ENCODE peak calls at places on chromosomes 3 and 15, in six cellular contexts. H is upper lobe of left lung, U is Panc1, V is stomach, D is GM12891, L is endothelial cell of umbilical vein. W is an unnamed sample.

GRCh38 chr3:8438507-8439079 is 63.0 kb upstream of the LMCD1 start:
- DNase-seq in V (peak), H (no peak), U (no peak), L (no peak), D (no peak), W (no peak)

GRCh38 chr3:195156286-195156890 is 114.6 kb downstream of the XXYLT1 start:
- DNase-seq in L (peak), U (no peak), D (no peak), H (no peak), V (no peak), W (no peak)

GRCh38 chr15:31474059-31474868 is 147.6 kb downstream of the KLF13 start:
- DNase-seq in V (peak), L (no peak), H (no peak), D (no peak), U (no peak), W (no peak)

GRCh38 chr3:150825916-150826377 is 63.0 kb upstream of the SIAH2 start:
- DNase-seq in V (no peak), U (no peak), L (no peak), H (no peak), D (no peak), W (no peak)

GRCh38 chr15:77414781-77415442 is 5.0 kb downstream of the PEAK1 start:
- DNase-seq in L (no peak), V (no peak), U (no peak), H (no peak), D (no peak), W (no peak)

GRCh38 chr3:4978966-4979400 is 254 bp upstream of the BHLHE40 start:
- DNase-seq in U (no peak), L (peak), H (peak), D (peak), V (peak), W (peak)

GRCh38 chr3:187646906-187647660 is 23.1 kb downstream of the SST start:
- DNase-seq in L (no peak), H (no peak), D (no peak), U (no peak), V (no peak), W (no peak)

GRCh38 chr15:71444032-71444810 is 328.9 kb downstream of the THSD4 start:
- DNase-seq in L (no peak), U (no peak), H (no peak), V (no peak), D (no peak), W (no peak)

GRCh38 chr3:51371943-51372557 is 13.0 kb upstream of the MANF start:
- DNase-seq in H (peak), L (peak), V (peak), D (no peak), U (peak), W (peak)

GRCh38 chr15:67091073-67091965 is 25.9 kb downstream of the SMAD3 start:
- DNase-seq in U (no peak), H (peak), L (peak), D (no peak), V (peak), W (no peak)

GRCh38 chr15:73856458-73857192 is 16.7 kb upstream of the TBC1D21 start:
- DNase-seq in U (no peak), V (peak), D (no peak), L (no peak), H (no peak), W (no peak)

GRCh38 chr3:36155515-36155914 is 224.8 kb upstream of the STAC start:
- DNase-seq in U (no peak), D (no peak), H (no peak), L (no peak), V (no peak), W (no peak)

GRCh38 chr3:13414040-13414729 is 5.9 kb downstream of the NUP210 start:
- DNase-seq in V (peak), D (peak), L (no peak), H (peak), U (no peak), W (no peak)

GRCh38 chr15:83733206-83733605 is 79.3 kb downstream of the ADAMTSL3 start:
- DNase-seq in V (no peak), U (no peak), D (no peak), H (no peak), L (no peak), W (no peak)

GRCh38 chr3:72155391-72156064 is 370.6 kb upstream of the PROK2 start:
- DNase-seq in D (no peak), V (peak), U (peak), L (peak), H (no peak), W (no peak)

GRCh38 chr15:27762471-27762870 is 336.6 kb downstream of the OCA2 start:
- DNase-seq in U (no peak), H (no peak), D (no peak), L (no peak), V (no peak), W (no peak)

GRCh38 chr3:186079925-186080324 is 29.0 kb downstream of the ETV5 start:
- DNase-seq in L (no peak), H (no peak), V (no peak), U (no peak), D (no peak), W (no peak)

GRCh38 chr3:40258555-40258954 is 51.0 kb upstream of the EIF1B start:
- DNase-seq in H (no peak), L (no peak), U (no peak), V (no peak), D (no peak), W (no peak)

GRCh38 chr3:12771236-12771635 is 12.2 kb upstream of the TMEM40 start:
- DNase-seq in V (no peak), D (no peak), H (no peak), L (no peak), U (no peak), W (no peak)

DNA sequence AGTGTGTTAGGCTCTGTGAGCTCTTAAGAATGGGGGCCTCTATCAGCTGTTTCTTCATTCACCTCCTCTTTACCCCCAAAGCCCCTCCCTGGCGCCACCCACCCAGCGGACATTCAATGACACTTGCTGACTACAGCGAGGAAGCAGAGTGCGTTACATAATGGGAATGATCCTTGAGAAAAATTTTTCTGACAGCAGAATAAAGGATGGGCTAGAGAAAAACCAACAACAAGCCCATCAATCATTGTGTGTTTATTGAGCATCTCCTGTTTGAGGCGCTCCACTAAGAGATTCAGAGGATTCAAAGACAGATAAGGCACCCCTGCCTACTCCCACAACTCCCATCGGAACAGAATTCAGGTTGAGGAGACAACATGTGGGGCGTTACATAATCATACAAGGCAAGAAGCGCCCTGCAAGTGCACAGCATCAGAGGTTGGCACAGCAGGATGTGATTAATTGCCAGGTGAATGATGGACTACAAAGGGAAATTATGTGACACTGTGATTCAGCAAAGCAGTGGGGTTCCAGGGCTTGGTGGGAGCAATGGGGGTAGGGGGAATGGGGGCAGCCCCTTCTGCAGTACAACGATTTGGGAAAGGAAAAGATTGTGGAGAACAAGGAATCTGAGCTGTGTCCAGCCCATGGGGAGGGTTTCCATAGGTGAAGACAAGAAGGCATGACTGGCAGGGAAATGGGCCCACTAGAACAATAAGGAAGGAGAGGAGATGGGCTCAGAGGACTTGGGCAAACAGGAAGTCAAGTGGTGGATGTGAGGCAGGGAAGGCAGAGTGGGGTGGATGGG is 141.3 kb upstream of the ATP2B2 start:
- DNase-seq in H (no peak), L (no peak), U (no peak), D (no peak), V (no peak), W (no peak)
- TF ChIP-seq POLR2AphosphoS5 in H (no peak), L (no peak), U (no peak), D (no peak), V (no peak), W (no peak)

DNA sequence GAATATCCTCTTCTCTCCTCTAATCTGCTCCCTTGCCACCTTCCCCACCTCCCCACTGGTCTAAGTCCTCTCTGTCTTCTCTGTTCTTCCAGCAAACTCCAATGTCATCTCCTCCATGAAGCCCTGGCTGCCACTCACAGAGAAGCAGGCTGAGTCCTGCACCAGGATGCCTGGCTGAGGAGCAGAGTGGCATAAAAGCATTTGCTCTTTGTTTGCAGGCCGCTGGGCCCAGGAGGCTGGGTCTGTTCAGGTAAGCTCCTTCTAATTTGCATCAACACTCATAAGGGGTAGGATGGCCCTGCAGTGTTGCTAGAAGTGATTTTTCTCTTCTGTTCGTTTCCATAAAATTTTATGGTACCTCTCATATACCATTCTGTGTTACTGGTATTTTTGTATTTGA is 43.2 kb upstream of the KLHL25 start:
- DNase-seq in V (peak), U (no peak), D (no peak), L (no peak), H (no peak), W (no peak)
- TF ChIP-seq POLR2AphosphoS5 in V (no peak), U (no peak), D (no peak), L (no peak), H (no peak), W (no peak)

DNA sequence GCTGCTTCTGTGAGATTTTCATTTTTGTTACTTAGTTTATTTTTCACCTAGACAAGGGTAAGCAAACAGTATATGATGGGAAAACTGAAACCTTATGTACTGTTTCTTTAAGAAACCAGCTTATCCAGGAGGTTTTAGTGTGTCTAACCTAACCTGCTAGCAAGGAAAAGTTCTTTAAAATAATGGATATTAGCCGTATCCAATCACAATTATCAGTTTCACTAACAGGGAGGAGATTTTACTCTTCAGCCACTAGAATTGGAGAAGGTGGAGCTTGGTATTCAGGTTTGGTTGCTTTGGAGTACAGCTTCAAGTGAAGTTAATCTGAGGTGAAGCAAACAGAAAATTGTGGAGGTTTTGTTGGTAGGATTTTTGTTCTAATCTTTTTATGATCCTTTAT is 12.8 kb downstream of the ZFAND6 start:
- DNase-seq in H (no peak), L (peak), U (peak), V (no peak), D (no peak), W (peak)
- TF ChIP-seq POLR2AphosphoS5 in H (no peak), L (no peak), U (no peak), V (no peak), D (no peak), W (peak)

GRCh38 chr3:112130638-112130993 is 2.4 kb downstream of the GCSAM start:
- DNase-seq in L (no peak), H (no peak), V (no peak), U (no peak), D (no peak), W (no peak)

GRCh38 chr3:112132554-112132953 is 494 bp downstream of the GCSAM start:
- DNase-seq in L (no peak), V (no peak), H (no peak), U (no peak), D (no peak), W (no peak)

GRCh38 chr3:112131111-112131510 is 1.9 kb downstream of the GCSAM start:
- DNase-seq in V (no peak), D (no peak), L (no peak), U (no peak), H (no peak), W (no peak)

GRCh38 chr3:112132975-112133448 is at the start of gene GCSAM:
- DNase-seq in D (no peak), L (no peak), H (peak), V (no peak), U (no peak), W (peak)

DNA sequence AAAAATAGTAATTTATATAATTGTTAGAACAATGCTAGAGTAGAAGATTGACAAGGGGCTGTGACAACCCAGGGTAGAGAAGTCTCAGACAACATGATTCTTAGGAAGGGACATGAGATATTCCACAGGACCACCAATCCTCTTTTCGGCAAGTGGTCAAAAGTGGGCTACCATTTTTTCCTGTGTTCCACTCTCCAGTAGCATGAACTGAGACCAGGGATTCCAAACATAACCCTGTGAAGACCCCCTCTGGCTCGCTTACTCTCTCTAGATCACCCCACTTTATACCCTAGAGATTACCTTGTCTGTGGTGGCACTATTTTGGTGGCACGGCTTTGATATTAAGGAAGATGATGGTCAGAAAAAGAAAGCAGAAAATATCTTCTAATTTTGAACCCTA is 960 bp downstream of the GCSAM start:
- DNase-seq in H (no peak), U (no peak), D (no peak), V (no peak), L (no peak), W (no peak)
- TF ChIP-seq POLR2AphosphoS5 in H (no peak), U (no peak), D (peak), V (no peak), L (no peak), W (no peak)

DNA sequence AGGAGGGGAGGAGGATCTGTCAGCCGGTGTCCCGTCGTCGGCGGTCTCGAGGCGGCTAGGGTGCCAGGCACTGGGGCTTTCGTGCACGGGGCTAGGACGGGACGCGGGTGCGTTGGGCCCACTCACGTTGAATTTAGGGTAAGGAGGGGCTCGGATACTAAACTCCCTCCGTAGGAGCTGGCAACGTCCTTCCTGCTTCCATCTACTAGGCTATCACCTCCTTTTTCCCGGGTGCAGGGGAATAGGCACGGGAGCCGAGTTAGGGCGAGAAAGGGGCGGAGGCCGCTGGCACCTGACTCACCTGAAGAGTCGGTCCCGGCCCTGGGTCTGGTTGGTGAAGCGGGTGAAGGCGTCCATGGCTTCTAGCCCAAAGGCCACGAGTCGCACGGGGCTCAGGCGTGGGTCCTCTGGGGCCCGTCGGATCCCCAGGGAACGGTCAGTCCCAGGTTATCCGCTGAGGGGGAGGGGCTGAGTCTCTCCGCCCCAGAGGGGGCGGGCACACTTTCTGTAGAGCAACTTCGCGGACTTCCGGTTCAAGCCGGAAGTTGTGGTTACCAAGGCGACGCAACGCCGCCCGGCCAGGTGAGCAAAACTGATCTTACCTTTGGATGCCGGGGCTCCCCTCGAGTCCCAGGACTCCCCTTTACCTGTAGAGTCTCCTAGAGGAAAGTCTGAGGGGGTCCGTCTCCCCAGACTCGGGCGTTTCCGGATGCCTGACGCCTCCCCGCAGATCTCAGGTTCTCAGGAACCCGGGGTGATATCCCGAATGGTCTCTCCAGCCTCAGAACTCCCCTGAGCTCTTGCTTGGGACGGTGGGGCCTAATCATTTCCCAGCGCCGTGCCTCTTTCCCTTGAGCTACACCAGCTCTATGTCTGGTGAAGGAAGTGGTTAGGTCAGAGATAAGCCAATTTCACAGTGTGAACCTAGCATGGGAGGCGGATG is at the start of the genes PEX11A and WDR93:
- DNase-seq in U (peak), H (peak), L (peak), D (peak), V (peak), W (peak)
- TF ChIP-seq POLR2AphosphoS5 in U (no peak), H (peak), L (no peak), D (no peak), V (peak), W (peak)

DNA sequence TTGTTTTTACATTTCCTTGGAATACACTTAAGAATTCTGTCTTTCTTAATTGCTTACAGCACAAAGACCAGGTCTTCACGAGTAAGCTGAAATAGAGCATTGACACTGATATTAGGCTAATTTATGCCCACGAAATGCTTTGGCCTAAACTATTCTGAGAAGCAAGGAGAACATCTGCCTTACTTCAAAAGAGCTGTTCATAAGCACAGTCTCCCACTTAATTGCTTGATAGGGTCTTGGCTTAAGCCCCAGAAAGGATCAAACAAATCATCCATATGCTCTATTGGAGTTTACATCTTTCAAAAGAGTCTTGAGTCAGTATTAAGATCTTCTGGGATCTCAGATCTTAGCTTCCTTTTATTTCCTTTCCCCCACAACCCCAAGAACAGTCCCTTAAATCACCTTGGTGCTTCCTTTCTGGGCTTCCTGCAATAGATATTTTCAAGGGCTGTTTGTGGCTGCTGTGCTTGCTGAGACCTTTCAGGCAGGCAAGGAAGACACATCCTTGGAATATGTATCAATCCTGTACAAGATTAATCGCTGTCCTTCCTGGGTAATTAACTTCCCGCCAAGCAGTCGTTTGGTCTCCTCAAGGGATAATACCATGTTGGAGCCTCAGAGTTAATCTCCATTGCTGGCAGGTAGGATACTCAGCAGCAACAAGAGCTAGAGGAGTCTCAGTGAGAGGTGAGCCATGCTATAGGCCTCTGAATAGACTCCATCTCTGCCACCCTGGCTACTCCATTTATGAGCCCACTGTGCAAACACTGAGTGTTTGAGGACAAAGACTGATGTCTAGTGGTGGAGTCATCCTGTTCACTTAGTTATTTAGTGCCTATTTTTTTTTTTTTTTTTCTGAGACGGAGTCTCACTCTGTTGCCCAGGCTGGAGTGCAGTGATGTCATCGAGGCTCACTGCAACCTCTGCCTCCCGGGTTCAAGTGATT is 37.1 kb downstream of the TMEM158 start:
- DNase-seq in H (no peak), D (no peak), U (no peak), V (no peak), L (no peak), W (no peak)
- TF ChIP-seq POLR2AphosphoS5 in H (no peak), D (no peak), U (no peak), V (no peak), L (no peak), W (no peak)

DNA sequence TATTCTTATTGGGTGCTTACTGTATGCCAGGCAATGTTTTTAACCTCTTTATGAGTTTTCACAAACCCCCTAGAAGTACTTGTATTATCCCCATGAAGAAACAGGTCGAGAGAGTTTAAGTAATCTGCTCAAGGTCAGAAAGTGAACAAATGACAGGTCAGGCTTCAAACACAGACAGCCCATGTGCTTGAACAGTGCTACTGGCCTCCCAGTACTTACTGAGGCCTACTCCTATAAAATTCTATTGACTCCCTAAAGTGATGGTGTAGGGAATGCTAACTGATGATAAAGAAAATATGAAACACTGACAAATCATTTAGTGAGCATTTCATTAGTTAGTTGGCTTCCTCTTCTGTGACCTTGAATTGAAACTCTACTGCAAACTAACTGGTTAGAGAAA is 4.2 kb upstream of the CNBP start:
- DNase-seq in D (no peak), V (no peak), L (no peak), H (no peak), U (no peak), W (no peak)
- TF ChIP-seq POLR2AphosphoS5 in D (no peak), V (no peak), L (no peak), H (no peak), U (no peak), W (no peak)

DNA sequence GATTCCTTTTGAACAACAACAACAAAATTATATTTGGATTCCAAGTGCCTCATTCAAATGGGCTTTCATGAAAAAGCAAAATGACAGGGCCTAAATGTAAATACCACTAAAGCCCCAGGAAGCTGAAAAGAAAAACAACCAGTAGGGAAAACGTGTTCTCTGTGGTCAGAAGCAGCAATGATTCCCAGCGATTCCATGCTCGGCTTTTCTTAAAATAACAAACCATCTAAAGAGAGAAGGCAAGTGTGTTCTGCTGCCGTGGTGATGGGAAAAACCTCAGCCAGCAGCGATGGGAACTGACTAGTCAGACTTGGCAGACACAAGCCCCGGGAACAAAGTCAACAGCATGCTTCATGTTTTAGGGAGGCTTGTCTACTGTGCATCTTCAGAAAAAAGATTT is 153.6 kb downstream of the TNIK start:
- DNase-seq in V (peak), U (no peak), L (peak), D (no peak), H (no peak), W (peak)
- TF ChIP-seq POLR2AphosphoS5 in V (no peak), U (no peak), L (no peak), D (no peak), H (no peak), W (peak)

W was measured in prostate gland.